ENCODE peak calls at places on chromosomes 1 and 21, in six cellular contexts. Y, R, N, I, H and A are unnamed samples.

GRCh38 chr1:156476501-156477298 is 23.9 kb downstream of the MEF2D start:
- DNase-seq in N (no peak), Y (no peak), H (peak; percentile 83), I (no peak), R (no peak), A (no peak)

GRCh38 chr1:152533327-152533938 is 19.2 kb downstream of the CRCT1 start:
- DNase-seq in Y (peak; percentile 46), N (peak; percentile 58), R (no peak), H (peak; percentile 12), I (no peak), A (peak; percentile 56)

GRCh38 chr1:56456426-56457101 is 122.8 kb downstream of the PLPP3 start:
- DNase-seq in H (peak; percentile 50), I (no peak), N (peak; percentile 74), Y (no peak), R (no peak), A (no peak)

GRCh38 chr1:192080671-192081070 is 77.6 kb upstream of the RGS18 start:
- DNase-seq in H (no peak), I (no peak), R (no peak), N (no peak), Y (no peak), A (no peak)

GRCh38 chr21:36155603-36156338 is 853 bp upstream of the DOP1B start:
- DNase-seq in N (no peak), I (no peak), R (no peak), Y (peak; percentile 11), H (no peak), A (peak; percentile 36)

GRCh38 chr1:117059334-117059677 is 820 bp upstream of the TTF2 start:
- DNase-seq in Y (peak; percentile 90), H (no peak), R (no peak), N (peak; percentile 33), I (no peak), A (peak; percentile 78)

GRCh38 chr1:220874201-220874655 is 5.0 kb upstream of the HLX start:
- DNase-seq in Y (peak; percentile 46), H (peak; percentile 53), N (peak; percentile 55), R (no peak), I (no peak), A (peak; percentile 37)

GRCh38 chr21:34724857-34725195 is 56.0 kb downstream of the CLIC6 start:
- DNase-seq in Y (no peak), R (no peak), H (no peak), I (no peak), N (no peak), A (no peak)

GRCh38 chr1:161738627-161739287 is 10.8 kb upstream of the DUSP12 start:
- DNase-seq in N (peak; percentile 45), H (peak; percentile 78), R (no peak), I (no peak), Y (peak; percentile 95), A (peak; percentile 73)

GRCh38 chr1:115557715-115558114 is 84.1 kb upstream of the VANGL1 start:
- DNase-seq in N (peak; percentile 18), Y (no peak), I (no peak), H (no peak), R (no peak), A (peak; percentile 4)

GRCh38 chr1:83900530-83900929 is 98.4 kb downstream of the TTLL7 start:
- DNase-seq in H (peak; percentile 75), N (peak; percentile 52), R (no peak), Y (no peak), I (no peak), A (no peak)

GRCh38 chr1:157111396-157112165 is 12.0 kb upstream of the ETV3L start:
- DNase-seq in I (no peak), Y (no peak), R (no peak), H (no peak), N (no peak), A (no peak)

GRCh38 chr1:19757641-19758040 is 42.1 kb downstream of the TMCO4 start:
- DNase-seq in I (no peak), H (no peak), N (no peak), R (no peak), Y (no peak), A (no peak)

GRCh38 chr1:5690878-5691277 is 301.3 kb downstream of the NPHP4 start:
- DNase-seq in H (no peak), Y (no peak), I (no peak), R (no peak), N (no peak), A (peak; percentile 30)

GRCh38 chr1:221741364-221741970 is 422 bp downstream of the DUSP10 start:
- DNase-seq in Y (no peak), R (no peak), H (peak; percentile 46), I (no peak), N (peak; percentile 48), A (no peak)

GRCh38 chr1:96934282-96934681 is 212.7 kb downstream of the PTBP2 start:
- DNase-seq in Y (no peak), R (no peak), N (no peak), I (no peak), H (peak; percentile 10), A (no peak)

GRCh38 chr1:59672851-59673574 is 141.7 kb upstream of the HOOK1 start:
- DNase-seq in I (no peak), H (peak; percentile 94), Y (no peak), R (no peak), N (peak; percentile 83), A (no peak)

GRCh38 chr1:28062806-28063205 is 25.6 kb downstream of the EYA3 start:
- DNase-seq in R (no peak), H (peak; percentile 61), Y (no peak), I (no peak), N (no peak), A (no peak)

GRCh38 chr21:39661740-39662139 is 49.0 kb downstream of the B3GALT5 start:
- DNase-seq in I (no peak), R (no peak), Y (no peak), H (no peak), N (no peak), A (no peak)

GRCh38 chr1:166172106-166172505 is 5.3 kb upstream of the FAM78B start:
- DNase-seq in H (no peak), Y (no peak), I (no peak), N (no peak), R (no peak), A (no peak)

GRCh38 chr1:177983824-177984528 is 14.1 kb upstream of the SEC16B start:
- DNase-seq in Y (no peak), I (peak; percentile 5), R (no peak), N (peak; percentile 42), H (peak; percentile 91), A (peak; percentile 35)

GRCh38 chr1:201374376-201374775 is 3.1 kb downstream of the TNNT2 start:
- DNase-seq in I (no peak), R (no peak), H (no peak), N (no peak), Y (no peak), A (no peak)

GRCh38 chr1:9503001-9503675 is 36.1 kb upstream of the SLC25A33 start:
- DNase-seq in R (no peak), Y (no peak), N (no peak), I (peak; percentile 23), H (no peak), A (no peak)

GRCh38 chr1:230878584-230878975 is 10.3 kb upstream of the C1orf198 start:
- DNase-seq in R (no peak), Y (no peak), H (peak; percentile 38), I (no peak), N (no peak), A (no peak)

GRCh38 chr1:234170622-234171021 is 202.6 kb upstream of the COA6 start:
- DNase-seq in I (no peak), H (no peak), Y (peak; percentile 24), R (no peak), N (no peak), A (no peak)

GRCh38 chr21:36030581-36031189 is 29.6 kb downstream of the SETD4 start:
- DNase-seq in R (no peak), N (no peak), I (no peak), H (peak; percentile 6), Y (no peak), A (no peak)

GRCh38 chr21:14361958-14362357 is 21.0 kb downstream of the HSPA13 start:
- DNase-seq in Y (no peak), H (peak; percentile 58), I (no peak), N (peak; percentile 52), R (no peak), A (no peak)

GRCh38 chr1:59692591-59692990 is 122.2 kb upstream of the HOOK1 start:
- DNase-seq in R (no peak), Y (no peak), H (peak; percentile 92), I (no peak), N (no peak), A (no peak)

GRCh38 chr1:229471175-229471574 is 37.0 kb downstream of the NUP133 start:
- DNase-seq in I (no peak), N (no peak), R (no peak), H (no peak), Y (no peak), A (no peak)

GRCh38 chr21:45290948-45291612 is 3.4 kb upstream of the POFUT2 start:
- DNase-seq in Y (no peak), R (no peak), H (no peak), N (no peak), I (no peak), A (no peak)

GRCh38 chr1:10967105-10967504 is 45.3 kb upstream of the TARDBP start:
- DNase-seq in I (no peak), R (no peak), Y (no peak), N (no peak), H (no peak), A (no peak)

GRCh38 chr1:243447342-243447741 is 191.5 kb downstream of the SDCCAG8 start:
- DNase-seq in N (peak; percentile 53), Y (no peak), I (no peak), H (peak; percentile 78), R (no peak), A (no peak)

GRCh38 chr1:116806245-116806644 is 52.0 kb downstream of the CD2 start:
- DNase-seq in Y (peak; percentile 91), R (no peak), I (no peak), N (no peak), H (no peak), A (peak; percentile 3)

GRCh38 chr1:92953491-92953890 is 7.8 kb downstream of the DIPK1A start:
- DNase-seq in R (no peak), N (no peak), I (no peak), Y (peak; percentile 90), H (no peak), A (peak; percentile 71)

GRCh38 chr1:233208687-233209086 is 86.8 kb downstream of the PCNX2 start:
- DNase-seq in R (no peak), Y (no peak), I (no peak), N (no peak), H (no peak), A (no peak)

GRCh38 chr1:46520063-46520911 is 30.7 kb downstream of the DMBX1 start:
- DNase-seq in R (no peak), Y (no peak), I (no peak), H (peak; percentile 86), N (peak; percentile 86), A (no peak)

GRCh38 chr1:8423702-8424538 is 106.0 kb downstream of the SLC45A1 start:
- DNase-seq in Y (peak; percentile 66), R (no peak), I (no peak), H (peak; percentile 71), N (peak; percentile 48), A (peak; percentile 51)

GRCh38 chr1:118589486-118589885 is 398.7 kb downstream of the TBX15 start:
- DNase-seq in I (no peak), R (no peak), Y (no peak), N (no peak), H (no peak), A (no peak)

GRCh38 chr1:95655321-95656020 is 421.5 kb downstream of the RWDD3 start:
- DNase-seq in Y (no peak), I (no peak), R (no peak), N (no peak), H (no peak), A (no peak)